ENCODE peak calls at places on chromosomes 7 and 10, in four cellular contexts. One of them, this sample, is unnamed.

GRCh38 chr10:110556993-110557601 is 10.4 kb upstream of the SMC3 start:
- DNase-seq in HCT116: peak; percentile 73
- DNase-seq in SK-N-SH: peak; percentile 41
- DNase-seq in HepG2: peak; percentile 24
- DNase-seq in this sample: no peak

GRCh38 chr10:58582045-58582444 is 69.4 kb downstream of the BICC1 start:
- DNase-seq in HCT116: no peak
- DNase-seq in SK-N-SH: no peak
- DNase-seq in HepG2: no peak
- DNase-seq in this sample: no peak

GRCh38 chr7:29017666-29018065 is 59.5 kb upstream of the TRIL start:
- DNase-seq in HCT116: no peak
- DNase-seq in SK-N-SH: no peak
- DNase-seq in HepG2: no peak
- DNase-seq in this sample: no peak

GRCh38 chr7:20219446-20220292 is 2.5 kb upstream of the MACC1 start:
- DNase-seq in HCT116: no peak
- DNase-seq in SK-N-SH: no peak
- DNase-seq in HepG2: peak; percentile 99
- DNase-seq in this sample: peak; percentile 89

GRCh38 chr10:75353183-75353582 is 48.4 kb downstream of the ZNF503 start:
- DNase-seq in HCT116: no peak
- DNase-seq in SK-N-SH: no peak
- DNase-seq in HepG2: no peak
- DNase-seq in this sample: no peak

GRCh38 chr10:128064615-128065580 is 61.3 kb downstream of the MKI67 start:
- DNase-seq in HCT116: no peak
- DNase-seq in SK-N-SH: no peak
- DNase-seq in HepG2: no peak
- DNase-seq in this sample: no peak

GRCh38 chr7:151863386-151864079 is 13.4 kb downstream of the PRKAG2 start:
- DNase-seq in HCT116: no peak
- DNase-seq in SK-N-SH: no peak
- DNase-seq in HepG2: peak; percentile 50
- DNase-seq in this sample: no peak

GRCh38 chr10:118868618-118869017 is 113.8 kb upstream of the CACUL1 start:
- DNase-seq in HCT116: no peak
- DNase-seq in SK-N-SH: no peak
- DNase-seq in HepG2: no peak
- DNase-seq in this sample: no peak

GRCh38 chr7:39949980-39950472 is at the start of gene CDK13:
- DNase-seq in HCT116: peak; percentile 68
- DNase-seq in SK-N-SH: peak; percentile 87
- DNase-seq in HepG2: peak; percentile 74
- DNase-seq in this sample: peak; percentile 95

GRCh38 chr10:114681542-114681941 is 23.5 kb upstream of the ABLIM1 start:
- DNase-seq in HCT116: peak; percentile 36
- DNase-seq in SK-N-SH: no peak
- DNase-seq in HepG2: no peak
- DNase-seq in this sample: no peak

GRCh38 chr7:100539436-100540006 is 518 bp downstream of the AGFG2 start:
- DNase-seq in HCT116: no peak
- DNase-seq in SK-N-SH: no peak
- DNase-seq in HepG2: no peak
- DNase-seq in this sample: no peak

GRCh38 chr7:44617225-44617885 is 10.9 kb downstream of the OGDH start:
- DNase-seq in HCT116: no peak
- DNase-seq in SK-N-SH: no peak
- DNase-seq in HepG2: no peak
- DNase-seq in this sample: no peak

GRCh38 chr10:72370201-72370722 is 15.5 kb upstream of the DNAJB12 start:
- DNase-seq in HCT116: no peak
- DNase-seq in SK-N-SH: no peak
- DNase-seq in HepG2: no peak
- DNase-seq in this sample: no peak

GRCh38 chr10:97053285-97053684 is 132.5 kb downstream of the SLIT1 start:
- DNase-seq in HCT116: no peak
- DNase-seq in SK-N-SH: peak; percentile 60
- DNase-seq in HepG2: no peak
- DNase-seq in this sample: no peak

GRCh38 chr7:92873776-92874175 is 37.4 kb upstream of the CDK6 start:
- DNase-seq in HCT116: no peak
- DNase-seq in SK-N-SH: no peak
- DNase-seq in HepG2: no peak
- DNase-seq in this sample: no peak

GRCh38 chr10:124603376-124604213 is 140.6 kb downstream of the FAM53B start:
- DNase-seq in HCT116: no peak
- DNase-seq in SK-N-SH: no peak
- DNase-seq in HepG2: no peak
- DNase-seq in this sample: no peak

GRCh38 chr7:102874166-102874829 is 38.5 kb upstream of the LRRC17 start:
- DNase-seq in HCT116: peak; percentile 65
- DNase-seq in SK-N-SH: no peak
- DNase-seq in HepG2: peak; percentile 73
- DNase-seq in this sample: no peak

GRCh38 chr7:128404826-128405344 is 4.9 kb downstream of the IMPDH1 start:
- DNase-seq in HCT116: no peak
- DNase-seq in SK-N-SH: peak; percentile 82
- DNase-seq in HepG2: no peak
- DNase-seq in this sample: no peak

GRCh38 chr10:102462512-102463054 is 11.2 kb upstream of the C10orf95 start:
- DNase-seq in HCT116: no peak
- DNase-seq in SK-N-SH: no peak
- DNase-seq in HepG2: no peak
- DNase-seq in this sample: no peak

GRCh38 chr7:142438235-142438922 is 180.5 kb upstream of the PRSS58 start:
- DNase-seq in HCT116: peak; percentile 49
- DNase-seq in SK-N-SH: peak; percentile 61
- DNase-seq in HepG2: peak; percentile 9
- DNase-seq in this sample: no peak

GRCh38 chr10:78025685-78026364 is 3.5 kb downstream of the POLR3A start:
- DNase-seq in HCT116: no peak
- DNase-seq in SK-N-SH: no peak
- DNase-seq in HepG2: no peak
- DNase-seq in this sample: no peak

GRCh38 chr10:78029294-78030226 is at the start of gene POLR3A:
- DNase-seq in HCT116: peak; percentile 96
- DNase-seq in SK-N-SH: peak; percentile 87
- DNase-seq in HepG2: peak; percentile 93
- DNase-seq in this sample: peak; percentile 99

GRCh38 chr10:78028438-78029293 is 649 bp downstream of the POLR3A start:
- DNase-seq in HCT116: no peak
- DNase-seq in SK-N-SH: no peak
- DNase-seq in HepG2: peak; percentile 84
- DNase-seq in this sample: peak; percentile 30

GRCh38 chr10:78021201-78021600 is 8.1 kb downstream of the POLR3A start:
- DNase-seq in HCT116: no peak
- DNase-seq in SK-N-SH: no peak
- DNase-seq in HepG2: no peak
- DNase-seq in this sample: no peak

GRCh38 chr10:78023741-78024140 is 5.6 kb downstream of the POLR3A start:
- DNase-seq in HCT116: no peak
- DNase-seq in SK-N-SH: no peak
- DNase-seq in HepG2: no peak
- DNase-seq in this sample: no peak
- TF ChIP-seq JUND in HCT116: no peak
- TF ChIP-seq JUND in SK-N-SH: no peak
- TF ChIP-seq JUND in HepG2: no peak
- TF ChIP-seq JUND in this sample: no peak

GRCh38 chr7:18727094-18727870 is 231.7 kb downstream of the HDAC9 start:
- DNase-seq in HCT116: no peak
- DNase-seq in SK-N-SH: no peak
- DNase-seq in HepG2: no peak
- DNase-seq in this sample: no peak
- TF ChIP-seq JUND in HCT116: no peak
- TF ChIP-seq JUND in SK-N-SH: no peak
- TF ChIP-seq JUND in HepG2: no peak
- TF ChIP-seq JUND in this sample: no peak

GRCh38 chr7:74174606-74175082 is 488 bp downstream of the EIF4H start:
- DNase-seq in HCT116: no peak
- DNase-seq in SK-N-SH: peak; percentile 85
- DNase-seq in HepG2: peak; percentile 30
- DNase-seq in this sample: peak; percentile 50

GRCh38 chr7:74175270-74175803 is 1.2 kb downstream of the EIF4H start:
- DNase-seq in HCT116: no peak
- DNase-seq in SK-N-SH: no peak
- DNase-seq in HepG2: no peak
- DNase-seq in this sample: no peak

GRCh38 chr7:74173866-74174605 is at the start of gene EIF4H:
- DNase-seq in HCT116: peak; percentile 86
- DNase-seq in SK-N-SH: peak; percentile 100
- DNase-seq in HepG2: peak; percentile 78
- DNase-seq in this sample: peak; percentile 97

GRCh38 chr7:74173491-74173865 is 678 bp upstream of the EIF4H start:
- DNase-seq in HCT116: no peak
- DNase-seq in SK-N-SH: no peak
- DNase-seq in HepG2: no peak
- DNase-seq in this sample: no peak

GRCh38 chr7:74173074-74173473 is 1.1 kb upstream of the EIF4H start:
- DNase-seq in HCT116: no peak
- DNase-seq in SK-N-SH: no peak
- DNase-seq in HepG2: peak; percentile 53
- DNase-seq in this sample: peak; percentile 37
- TF ChIP-seq JUND in HCT116: no peak
- TF ChIP-seq JUND in SK-N-SH: no peak
- TF ChIP-seq JUND in HepG2: no peak
- TF ChIP-seq JUND in this sample: no peak

GRCh38 chr7:131625817-131626372 is 69.5 kb upstream of the PODXL start:
- DNase-seq in HCT116: peak; percentile 6
- DNase-seq in SK-N-SH: peak; percentile 56
- DNase-seq in HepG2: no peak
- DNase-seq in this sample: no peak
- TF ChIP-seq JUND in HCT116: no peak
- TF ChIP-seq JUND in SK-N-SH: peak; percentile 88
- TF ChIP-seq JUND in HepG2: no peak
- TF ChIP-seq JUND in this sample: no peak

DNA sequence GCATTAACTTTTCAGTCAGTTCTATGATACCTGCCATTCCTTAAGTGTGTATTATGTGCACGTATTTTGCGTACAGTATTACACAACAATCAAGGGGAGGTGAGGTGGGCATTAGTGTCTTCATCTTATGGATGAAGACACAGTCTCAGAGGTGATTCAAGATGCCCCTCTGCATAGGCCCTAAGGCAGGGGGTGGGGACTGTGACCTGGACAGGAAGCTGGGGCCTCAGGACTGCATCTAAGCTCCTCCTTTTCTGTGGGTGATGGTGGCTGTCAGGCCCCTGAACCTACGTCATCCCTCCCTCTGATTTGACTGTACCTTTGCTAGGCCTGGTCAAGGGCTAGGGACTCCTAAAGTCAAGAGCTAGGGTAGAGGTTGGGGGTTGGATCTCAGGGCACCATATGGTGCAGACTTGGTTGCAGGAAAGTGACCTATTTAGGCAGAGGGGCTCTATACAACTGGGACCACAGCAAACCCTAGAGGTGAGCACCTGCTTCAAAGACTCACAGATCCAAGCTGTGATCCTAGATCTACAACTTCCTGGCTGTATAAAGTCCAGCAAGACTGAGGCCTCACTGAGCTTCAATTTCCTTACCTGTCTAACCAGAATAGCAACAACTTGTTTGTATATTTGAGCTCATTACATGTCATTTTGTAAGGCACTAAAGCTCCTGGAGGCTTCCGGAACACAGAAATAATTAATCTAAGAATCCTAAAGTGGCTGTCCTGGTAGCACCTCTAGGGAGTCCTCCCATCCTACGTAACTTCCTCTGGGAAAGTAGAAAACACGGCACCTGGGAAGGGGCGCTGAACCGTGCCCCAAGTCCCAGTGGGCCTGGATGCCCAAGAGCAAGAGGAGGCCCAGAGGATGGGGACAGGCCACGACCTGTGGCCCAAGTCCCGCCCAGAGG is 39.1 kb downstream of the HK1 start:
- DNase-seq in HCT116: no peak
- DNase-seq in SK-N-SH: no peak
- DNase-seq in HepG2: no peak
- DNase-seq in this sample: no peak
- TF ChIP-seq JUND in HCT116: no peak
- TF ChIP-seq JUND in SK-N-SH: no peak
- TF ChIP-seq JUND in HepG2: no peak
- TF ChIP-seq JUND in this sample: no peak

GRCh38 chr10:129446182-129446581 is 20.9 kb upstream of the MGMT start:
- DNase-seq in HCT116: no peak
- DNase-seq in SK-N-SH: no peak
- DNase-seq in HepG2: no peak
- DNase-seq in this sample: no peak
- TF ChIP-seq JUND in HCT116: no peak
- TF ChIP-seq JUND in SK-N-SH: no peak
- TF ChIP-seq JUND in HepG2: no peak
- TF ChIP-seq JUND in this sample: no peak

DNA sequence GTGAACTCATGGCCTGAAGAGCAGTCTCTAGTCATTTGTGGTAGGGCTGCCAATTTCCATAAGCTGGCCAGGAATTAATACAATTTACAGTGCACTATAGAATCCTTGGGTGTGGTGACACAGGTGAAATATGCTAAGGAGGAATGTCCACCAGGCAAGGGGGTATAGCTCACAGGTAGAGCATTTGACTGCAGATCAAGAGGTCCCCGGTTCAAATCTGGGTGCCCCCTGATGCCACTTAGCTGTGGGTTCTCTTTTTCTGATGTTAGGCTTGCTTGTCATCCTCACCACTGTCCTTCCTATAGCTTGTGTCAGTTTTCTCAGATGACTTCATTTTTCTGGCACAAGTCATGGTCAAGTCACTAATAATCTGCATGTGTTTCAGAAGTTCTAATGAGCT is 108.7 kb downstream of the ZNF467 start:
- DNase-seq in HCT116: peak; percentile 13
- DNase-seq in SK-N-SH: no peak
- DNase-seq in HepG2: no peak
- DNase-seq in this sample: no peak
- TF ChIP-seq JUND in HCT116: no peak
- TF ChIP-seq JUND in SK-N-SH: no peak
- TF ChIP-seq JUND in HepG2: no peak
- TF ChIP-seq JUND in this sample: no peak

DNA sequence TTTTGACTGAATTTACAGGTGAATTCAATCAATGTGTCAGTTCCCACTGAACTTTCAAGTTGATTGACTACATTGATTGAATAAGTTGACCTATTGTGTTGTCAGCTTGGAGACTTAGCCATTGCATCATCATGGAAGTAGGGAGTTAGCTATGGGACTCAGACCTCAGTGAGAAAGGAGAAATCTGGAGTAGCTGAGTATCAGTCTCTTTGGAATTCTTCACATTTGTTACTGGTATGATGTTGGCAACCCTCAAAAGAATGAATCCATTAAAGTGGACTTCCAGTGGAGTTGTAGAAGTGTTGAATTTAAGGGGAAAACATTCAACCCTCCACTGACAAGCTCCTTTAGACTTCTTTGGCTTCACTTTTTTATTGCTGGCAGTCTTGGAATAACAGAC is 160.2 kb upstream of the NRP1 start:
- DNase-seq in HCT116: no peak
- DNase-seq in SK-N-SH: no peak
- DNase-seq in HepG2: no peak
- DNase-seq in this sample: no peak
- TF ChIP-seq JUND in HCT116: no peak
- TF ChIP-seq JUND in SK-N-SH: no peak
- TF ChIP-seq JUND in HepG2: no peak
- TF ChIP-seq JUND in this sample: no peak